ENCODE peak calls at places on chromosomes 12 and 14, in six cellular contexts. One of them, this sample, is unnamed. For H3K4me1, the result is how much of the 10 kb centered on the place peaks cover.

GRCh38 chr12:115225845-115226244 is 541.9 kb upstream of the TBX3 start:
- DNase-seq in transverse colon: no peak
- DNase-seq in GM12878: no peak
- DNase-seq in SK-N-SH: no peak
- DNase-seq in GM23338: no peak
- DNase-seq in suprapubic skin: no peak
- DNase-seq in this sample: no peak

GRCh38 chr12:92363295-92364146 is 217.9 kb upstream of the BTG1 start:
- DNase-seq in GM23338: peak
- DNase-seq in GM12878: peak
- DNase-seq in suprapubic skin: no peak
- DNase-seq in SK-N-SH: peak
- DNase-seq in transverse colon: peak
- DNase-seq in this sample: no peak

GRCh38 chr14:99590746-99591555 is 13.1 kb downstream of the CCDC85C start:
- DNase-seq in SK-N-SH: peak
- DNase-seq in GM12878: no peak
- DNase-seq in transverse colon: no peak
- DNase-seq in suprapubic skin: no peak
- DNase-seq in GM23338: no peak
- DNase-seq in this sample: no peak

GRCh38 chr12:19273482-19274330 is 144.2 kb downstream of the PLEKHA5 start:
- DNase-seq in suprapubic skin: no peak
- DNase-seq in transverse colon: peak
- DNase-seq in GM23338: no peak
- DNase-seq in SK-N-SH: peak
- DNase-seq in GM12878: no peak
- DNase-seq in this sample: no peak

GRCh38 chr12:481422-481821 is 21.7 kb downstream of the B4GALNT3 start:
- DNase-seq in suprapubic skin: peak
- DNase-seq in transverse colon: no peak
- DNase-seq in GM23338: no peak
- DNase-seq in GM12878: no peak
- DNase-seq in SK-N-SH: no peak
- DNase-seq in this sample: no peak

GRCh38 chr12:92178340-92178739 is 32.7 kb upstream of the BTG1 start:
- DNase-seq in GM12878: no peak
- DNase-seq in suprapubic skin: no peak
- DNase-seq in SK-N-SH: no peak
- DNase-seq in GM23338: no peak
- DNase-seq in transverse colon: no peak
- DNase-seq in this sample: no peak

GRCh38 chr14:105102893-105103292 is 37.7 kb upstream of the GPR132 start:
- DNase-seq in SK-N-SH: no peak
- DNase-seq in GM23338: no peak
- DNase-seq in GM12878: no peak
- DNase-seq in suprapubic skin: peak
- DNase-seq in transverse colon: no peak
- DNase-seq in this sample: no peak

GRCh38 chr12:47121146-47121545 is 41.4 kb upstream of the AMIGO2 start:
- DNase-seq in GM12878: no peak
- DNase-seq in SK-N-SH: no peak
- DNase-seq in transverse colon: no peak
- DNase-seq in GM23338: no peak
- DNase-seq in suprapubic skin: no peak
- DNase-seq in this sample: no peak

GRCh38 chr14:106605548-106606448 is 1079.4 kb downstream of the TMEM121 start:
- DNase-seq in GM23338: no peak
- DNase-seq in transverse colon: peak
- DNase-seq in GM12878: peak
- DNase-seq in suprapubic skin: no peak
- DNase-seq in SK-N-SH: peak
- DNase-seq in this sample: no peak

GRCh38 chr12:6452908-6453630 is 1.2 kb downstream of the TAPBPL start:
- DNase-seq in GM12878: no peak
- DNase-seq in GM23338: no peak
- DNase-seq in suprapubic skin: no peak
- DNase-seq in transverse colon: peak
- DNase-seq in SK-N-SH: no peak
- DNase-seq in this sample: no peak

GRCh38 chr12:49825360-49825970 is 2.7 kb downstream of the NCKAP5L start:
- DNase-seq in transverse colon: no peak
- DNase-seq in GM12878: no peak
- DNase-seq in GM23338: peak
- DNase-seq in SK-N-SH: no peak
- DNase-seq in suprapubic skin: no peak
- DNase-seq in this sample: no peak

GRCh38 chr12:49827351-49828099 is 688 bp downstream of the NCKAP5L start:
- DNase-seq in SK-N-SH: peak
- DNase-seq in GM12878: no peak
- DNase-seq in suprapubic skin: no peak
- DNase-seq in transverse colon: peak
- DNase-seq in GM23338: peak
- DNase-seq in this sample: no peak

GRCh38 chr12:49831717-49832116 is 3.5 kb upstream of the NCKAP5L start:
- DNase-seq in suprapubic skin: no peak
- DNase-seq in transverse colon: no peak
- DNase-seq in GM23338: no peak
- DNase-seq in GM12878: no peak
- DNase-seq in SK-N-SH: no peak
- DNase-seq in this sample: no peak

GRCh38 chr12:49825971-49826421 is 2.2 kb downstream of the NCKAP5L start:
- DNase-seq in transverse colon: no peak
- DNase-seq in SK-N-SH: no peak
- DNase-seq in suprapubic skin: no peak
- DNase-seq in GM12878: no peak
- DNase-seq in GM23338: no peak
- DNase-seq in this sample: no peak

GRCh38 chr12:49828143-49829091 is at the start of gene NCKAP5L:
- DNase-seq in SK-N-SH: peak
- DNase-seq in GM23338: peak
- DNase-seq in GM12878: no peak
- DNase-seq in transverse colon: peak
- DNase-seq in suprapubic skin: peak
- DNase-seq in this sample: no peak
- TF ChIP-seq POLR2AphosphoS5 in SK-N-SH: peak
- TF ChIP-seq POLR2AphosphoS5 in GM23338: peak
- TF ChIP-seq POLR2AphosphoS5 in GM12878: peak
- TF ChIP-seq POLR2AphosphoS5 in transverse colon: peak
- TF ChIP-seq POLR2AphosphoS5 in suprapubic skin: no peak
- TF ChIP-seq POLR2AphosphoS5 in this sample: peak

GRCh38 chr14:50088117-50088515 is 28.3 kb downstream of the VCPKMT start:
- DNase-seq in transverse colon: no peak
- DNase-seq in suprapubic skin: no peak
- DNase-seq in GM23338: no peak
- DNase-seq in GM12878: no peak
- DNase-seq in SK-N-SH: no peak
- DNase-seq in this sample: no peak
- H3K4me1 ChIP-seq in transverse colon: under half
- H3K4me1 ChIP-seq in suprapubic skin: under half
- H3K4me1 ChIP-seq in GM23338: under half
- H3K4me1 ChIP-seq in GM12878: under half
- H3K4me1 ChIP-seq in SK-N-SH: under half
- H3K4me1 ChIP-seq in this sample: under half

DNA sequence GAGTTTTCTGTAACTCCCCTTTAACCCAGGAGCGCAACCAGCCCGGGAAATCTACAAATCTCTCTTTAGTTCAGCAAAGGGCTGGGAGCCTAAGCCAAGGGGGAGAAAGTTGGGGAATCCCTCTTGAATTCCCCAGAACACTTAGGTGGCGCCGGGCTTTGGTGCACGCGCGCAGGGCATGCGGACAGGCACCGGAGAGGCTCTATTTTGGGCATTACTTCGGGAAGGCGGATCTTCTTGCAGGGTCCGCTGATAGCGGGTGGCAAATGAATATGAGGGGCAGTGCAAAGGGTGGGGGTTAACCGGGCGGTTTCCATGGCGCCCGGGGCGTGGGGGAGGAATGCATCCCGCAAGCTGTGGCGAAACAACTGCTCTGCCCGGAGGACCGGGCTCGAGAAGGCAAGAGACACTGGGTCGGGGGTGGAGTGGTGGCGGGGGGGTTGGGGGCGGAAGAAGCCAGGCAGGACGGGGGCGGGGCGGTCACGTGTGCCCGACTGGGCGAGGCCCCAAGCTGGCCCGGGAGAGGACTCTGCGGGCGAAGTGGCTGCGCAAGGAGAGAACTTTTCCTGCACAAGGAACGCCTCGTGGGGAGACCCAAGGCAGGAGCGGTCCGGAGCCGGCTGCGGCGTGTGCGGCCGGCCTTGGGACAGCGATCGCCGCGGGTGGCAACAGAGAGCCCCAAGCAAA is at the start of gene FLVCR2:
- DNase-seq in GM12878: no peak
- DNase-seq in SK-N-SH: peak
- DNase-seq in suprapubic skin: peak
- DNase-seq in GM23338: peak
- DNase-seq in transverse colon: peak
- DNase-seq in this sample: no peak
- TF ChIP-seq POLR2AphosphoS5 in GM12878: no peak
- TF ChIP-seq POLR2AphosphoS5 in SK-N-SH: no peak
- TF ChIP-seq POLR2AphosphoS5 in suprapubic skin: no peak
- TF ChIP-seq POLR2AphosphoS5 in GM23338: peak
- TF ChIP-seq POLR2AphosphoS5 in transverse colon: peak
- TF ChIP-seq POLR2AphosphoS5 in this sample: no peak

GRCh38 chr12:1668833-1669543 is 21.9 kb upstream of the ADIPOR2 start:
- DNase-seq in GM23338: no peak
- DNase-seq in transverse colon: no peak
- DNase-seq in GM12878: no peak
- DNase-seq in SK-N-SH: no peak
- DNase-seq in suprapubic skin: no peak
- DNase-seq in this sample: no peak
- H3K4me1 ChIP-seq in GM23338: under half
- H3K4me1 ChIP-seq in transverse colon: half or more
- H3K4me1 ChIP-seq in GM12878: under half
- H3K4me1 ChIP-seq in SK-N-SH: under half
- H3K4me1 ChIP-seq in suprapubic skin: under half
- H3K4me1 ChIP-seq in this sample: under half

GRCh38 chr14:30077946-30078345 is 150.3 kb upstream of the PRKD1 start:
- DNase-seq in suprapubic skin: no peak
- DNase-seq in GM12878: no peak
- DNase-seq in transverse colon: no peak
- DNase-seq in SK-N-SH: no peak
- DNase-seq in GM23338: no peak
- DNase-seq in this sample: no peak

GRCh38 chr14:30078827-30079402 is 151.3 kb upstream of the PRKD1 start:
- DNase-seq in SK-N-SH: no peak
- DNase-seq in GM12878: no peak
- DNase-seq in suprapubic skin: no peak
- DNase-seq in transverse colon: no peak
- DNase-seq in GM23338: no peak
- DNase-seq in this sample: no peak
- TF ChIP-seq POLR2AphosphoS5 in SK-N-SH: no peak
- TF ChIP-seq POLR2AphosphoS5 in GM12878: no peak
- TF ChIP-seq POLR2AphosphoS5 in suprapubic skin: no peak
- TF ChIP-seq POLR2AphosphoS5 in transverse colon: no peak
- TF ChIP-seq POLR2AphosphoS5 in GM23338: no peak
- TF ChIP-seq POLR2AphosphoS5 in this sample: no peak

GRCh38 chr12:57829025-57829777 is 10.7 kb upstream of the AVIL start:
- DNase-seq in transverse colon: no peak
- DNase-seq in GM23338: no peak
- DNase-seq in GM12878: no peak
- DNase-seq in suprapubic skin: no peak
- DNase-seq in SK-N-SH: no peak
- DNase-seq in this sample: no peak
- H3K4me1 ChIP-seq in transverse colon: under half
- H3K4me1 ChIP-seq in GM23338: under half
- H3K4me1 ChIP-seq in GM12878: under half
- H3K4me1 ChIP-seq in suprapubic skin: half or more
- H3K4me1 ChIP-seq in SK-N-SH: under half
- H3K4me1 ChIP-seq in this sample: half or more

GRCh38 chr12:52632656-52633055 is 14.3 kb upstream of the KRT73 start:
- DNase-seq in suprapubic skin: no peak
- DNase-seq in GM23338: no peak
- DNase-seq in SK-N-SH: no peak
- DNase-seq in transverse colon: no peak
- DNase-seq in GM12878: no peak
- DNase-seq in this sample: no peak

GRCh38 chr12:52631264-52631663 is 12.9 kb upstream of the KRT73 start:
- DNase-seq in GM23338: no peak
- DNase-seq in SK-N-SH: no peak
- DNase-seq in transverse colon: no peak
- DNase-seq in GM12878: no peak
- DNase-seq in suprapubic skin: peak
- DNase-seq in this sample: peak

GRCh38 chr12:52633383-52633782 is 15.0 kb upstream of the KRT73 start:
- DNase-seq in SK-N-SH: no peak
- DNase-seq in transverse colon: no peak
- DNase-seq in GM23338: no peak
- DNase-seq in suprapubic skin: no peak
- DNase-seq in GM12878: no peak
- DNase-seq in this sample: peak

GRCh38 chr12:52630609-52631200 is 12.3 kb upstream of the KRT73 start:
- DNase-seq in SK-N-SH: no peak
- DNase-seq in GM12878: no peak
- DNase-seq in GM23338: no peak
- DNase-seq in suprapubic skin: no peak
- DNase-seq in transverse colon: no peak
- DNase-seq in this sample: peak

DNA sequence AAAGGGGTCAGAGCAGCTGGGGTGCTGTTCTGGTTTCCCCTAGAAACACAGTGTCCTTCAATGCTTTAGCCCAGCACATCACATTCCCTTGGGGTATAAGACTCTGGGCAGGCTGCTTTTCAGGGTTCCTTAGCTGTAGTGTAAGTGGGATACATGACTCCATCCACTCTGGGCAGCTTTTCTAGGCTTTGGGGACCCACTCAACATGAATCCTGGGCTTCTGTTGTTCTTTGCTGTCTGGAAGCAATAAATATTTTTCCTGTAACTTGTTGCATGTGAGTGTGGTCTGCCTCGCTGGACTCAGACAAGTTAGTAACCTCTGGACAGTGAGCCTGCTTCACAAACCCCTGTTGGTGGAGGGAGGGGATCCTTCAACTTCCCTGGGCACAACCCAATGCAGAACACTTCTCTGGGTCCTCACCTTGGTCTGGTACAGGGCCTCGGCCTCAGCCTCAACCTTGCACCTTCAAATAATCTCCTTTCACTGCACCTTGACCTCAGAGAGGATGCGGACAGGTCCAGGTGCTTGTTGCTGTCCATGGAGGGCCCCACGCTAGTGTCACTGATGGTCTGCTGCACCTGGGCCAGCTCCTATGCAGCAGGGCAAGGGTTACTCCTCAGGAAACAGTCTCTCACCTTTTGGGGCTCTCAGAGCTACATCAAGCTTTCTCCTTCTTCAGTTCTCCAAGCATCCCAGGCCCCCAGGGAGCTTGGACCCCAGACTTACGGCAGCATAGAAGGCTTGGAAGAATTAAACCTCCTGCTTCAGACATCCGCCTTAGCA is 13.5 kb upstream of the KRT73 start:
- DNase-seq in GM12878: no peak
- DNase-seq in GM23338: no peak
- DNase-seq in suprapubic skin: peak
- DNase-seq in transverse colon: no peak
- DNase-seq in SK-N-SH: no peak
- DNase-seq in this sample: peak
- TF ChIP-seq POLR2AphosphoS5 in GM12878: no peak
- TF ChIP-seq POLR2AphosphoS5 in GM23338: no peak
- TF ChIP-seq POLR2AphosphoS5 in suprapubic skin: no peak
- TF ChIP-seq POLR2AphosphoS5 in transverse colon: no peak
- TF ChIP-seq POLR2AphosphoS5 in SK-N-SH: no peak
- TF ChIP-seq POLR2AphosphoS5 in this sample: no peak

This sample was measured in vagina.